ENCODE peak calls at places on chromosomes 6 and 20, in nine cellular contexts. U is lower lobe of right lung, F is H9, M is A549, I is endothelial cell, G is left lung, E is astrocyte, O is mammary epithelial cell, L is tibial artery. K is an unnamed sample.

GRCh38 chr20:2338702-2339101 is 42.0 kb upstream of the TGM6 start:
- DNase-seq in U (no peak), I (no peak), M (no peak), O (no peak), E (no peak), F (no peak), L (no peak), G (no peak), K (no peak)

GRCh38 chr6:153801917-153802316 is 237.1 kb upstream of the OPRM1 start:
- DNase-seq in L (no peak), F (no peak), O (no peak), G (no peak), E (no peak), I (no peak), M (no peak), U (no peak), K (no peak)

GRCh38 chr6:148885920-148886845 is 139.4 kb downstream of the UST start:
- DNase-seq in F (no peak), G (no peak), M (no peak), O (peak; percentile 87), L (no peak), E (no peak), U (no peak), I (no peak), K (no peak)

GRCh38 chr6:74731921-74732320 is 473.9 kb downstream of the COL12A1 start:
- DNase-seq in M (no peak), F (no peak), O (peak; percentile 27), E (peak; percentile 90), L (no peak), G (no peak), U (no peak), I (no peak), K (peak; percentile 27)

GRCh38 chr6:129605962-129606361 is 104.0 kb downstream of the ARHGAP18 start:
- DNase-seq in U (no peak), M (no peak), O (no peak), L (peak; percentile 27), G (no peak), F (no peak), E (no peak), I (no peak), K (no peak)

GRCh38 chr6:26420607-26421235 is 18.6 kb downstream of the BTN3A1 start:
- DNase-seq in E (peak; percentile 33), U (no peak), L (no peak), I (peak; percentile 38), G (no peak), F (peak; percentile 46), M (peak; percentile 59), O (peak; percentile 9), K (peak; percentile 55)

GRCh38 chr6:138404666-138405337 is 779 bp downstream of the HEBP2 start:
- DNase-seq in M (no peak), G (peak; percentile 46), L (no peak), E (no peak), O (peak; percentile 18), U (peak; percentile 57), I (no peak), F (no peak), K (no peak)

GRCh38 chr6:31620586-31621319 is at the start of gene PRRC2A:
- DNase-seq in U (no peak), G (peak; percentile 76), O (no peak), M (no peak), L (peak; percentile 74), F (peak; percentile 85), I (peak; percentile 84), E (no peak), K (no peak)

GRCh38 chr6:75437451-75438185 is 56.0 kb downstream of the FILIP1 start:
- DNase-seq in U (no peak), E (peak; percentile 80), F (no peak), O (peak; percentile 62), L (peak; percentile 64), M (no peak), I (no peak), G (no peak), K (peak; percentile 76)

GRCh38 chr6:38495511-38495910 is 144.2 kb downstream of the BTBD9 start:
- DNase-seq in G (no peak), M (no peak), I (no peak), O (no peak), L (no peak), F (no peak), U (no peak), E (no peak), K (no peak)

GRCh38 chr6:168928012-168928411 is 325.6 kb downstream of the THBS2 start:
- DNase-seq in G (no peak), M (no peak), E (no peak), L (no peak), I (no peak), U (no peak), F (no peak), O (no peak), K (no peak)

GRCh38 chr6:8064638-8065518 is 689 bp upstream of the BLOC1S5 start:
- DNase-seq in L (no peak), E (no peak), U (no peak), I (no peak), F (peak; percentile 32), O (no peak), G (no peak), M (no peak), K (no peak)

GRCh38 chr20:6657111-6657510 is 110.4 kb upstream of the BMP2 start:
- DNase-seq in G (no peak), U (no peak), I (no peak), M (no peak), F (no peak), O (no peak), L (no peak), E (no peak), K (no peak)
- TF ChIP-seq CTCF in G (no peak), U (no peak), I (no peak), M (no peak), F (no peak), O (no peak), L (no peak), E (no peak), K (no peak)

GRCh38 chr6:136526196-136526930 is 23.9 kb downstream of the MAP7 start:
- DNase-seq in E (peak; percentile 36), L (peak; percentile 46), M (peak; percentile 82), G (peak; percentile 50), F (peak; percentile 84), U (peak; percentile 69), I (peak; percentile 57), O (peak; percentile 64), K (peak; percentile 45)
- TF ChIP-seq CTCF in E (peak; percentile 21), L (peak; percentile 8), M (peak; percentile 12), G (no peak), F (peak; percentile 55), U (peak; percentile 26), I (no peak), O (peak; percentile 13), K (peak; percentile 23)

DNA sequence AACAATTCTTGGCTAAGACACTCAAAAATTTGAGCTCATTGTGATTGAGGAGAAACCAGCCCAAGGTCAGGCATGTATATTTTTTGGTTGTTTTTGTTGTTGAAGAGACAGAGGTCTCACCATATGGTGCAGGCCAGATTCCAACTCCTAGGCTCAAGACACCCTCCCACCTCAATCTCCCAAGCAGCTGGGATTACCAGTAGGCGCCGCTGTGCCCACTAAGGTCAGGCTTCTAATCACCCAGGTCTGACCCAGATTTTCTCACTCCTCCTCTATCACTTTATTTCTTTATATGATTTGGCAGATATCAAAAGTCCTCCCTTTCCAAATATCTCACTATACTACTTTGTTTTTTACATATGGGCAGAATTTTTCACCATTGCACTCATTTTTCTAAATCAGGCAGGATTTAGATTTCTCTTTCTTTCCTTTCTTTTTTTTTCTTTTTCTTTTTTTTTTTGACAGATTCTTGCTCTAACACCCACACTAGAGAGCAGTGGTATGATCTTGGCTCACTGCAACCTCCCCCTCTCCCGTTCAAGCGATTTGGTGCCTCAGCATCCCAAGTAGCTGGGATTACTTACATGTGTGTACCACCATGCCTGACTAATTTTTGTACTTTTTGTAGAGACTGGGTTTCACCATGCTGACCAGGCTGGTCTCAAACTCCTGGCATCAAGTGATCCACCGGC is 1.7 kb upstream of the C6orf141 start:
- DNase-seq in I (no peak), U (no peak), F (peak; percentile 50), L (no peak), O (no peak), M (no peak), G (no peak), E (no peak), K (no peak)
- TF ChIP-seq CTCF in I (no peak), U (no peak), F (peak; percentile 56), L (no peak), O (no peak), M (peak; percentile 9), G (no peak), E (no peak), K (no peak)

GRCh38 chr20:19249515-19249914 is 37.1 kb downstream of the SLC24A3 start:
- DNase-seq in F (no peak), L (no peak), O (no peak), E (no peak), G (no peak), U (no peak), M (peak; percentile 23), I (no peak), K (no peak)
- TF ChIP-seq CTCF in F (peak; percentile 30), L (no peak), O (no peak), E (no peak), G (no peak), U (no peak), M (peak; percentile 8), I (no peak), K (no peak)

GRCh38 chr6:44028767-44029166 is 98.5 kb downstream of the MRPL14 start:
- DNase-seq in O (peak; percentile 28), M (no peak), F (no peak), G (no peak), E (no peak), U (no peak), L (no peak), I (no peak), K (no peak)
- TF ChIP-seq CTCF in O (no peak), M (no peak), F (peak; percentile 43), G (no peak), E (no peak), U (no peak), L (no peak), I (no peak), K (peak; percentile 56)

GRCh38 chr6:18021166-18021850 is 33.9 kb upstream of the KIF13A start:
- DNase-seq in F (no peak), O (peak; percentile 46), M (no peak), I (no peak), U (no peak), E (no peak), L (no peak), G (no peak), K (no peak)
- TF ChIP-seq CTCF in F (no peak), O (no peak), M (no peak), I (no peak), U (no peak), E (no peak), L (no peak), G (no peak), K (no peak)

GRCh38 chr6:33667072-33667471 is 44.4 kb downstream of the UQCC2 start:
- DNase-seq in U (no peak), L (no peak), E (no peak), O (no peak), F (no peak), M (no peak), I (no peak), G (no peak), K (no peak)
- TF ChIP-seq CTCF in U (no peak), L (no peak), E (no peak), O (no peak), F (no peak), M (no peak), I (no peak), G (no peak), K (no peak)

GRCh38 chr20:41136336-41136694 is 1.0 kb upstream of the PLCG1 start:
- DNase-seq in M (no peak), O (no peak), F (no peak), G (no peak), L (no peak), I (no peak), E (no peak), U (no peak), K (no peak)
- TF ChIP-seq CTCF in M (no peak), O (no peak), F (no peak), G (no peak), L (no peak), I (no peak), E (no peak), U (no peak), K (no peak)

K was measured in HFFc6.